ENCODE peak calls at places on chromosomes 6 and 20, in ten cellular contexts. Y, X, B, W, K, H, N, S, C and I are unnamed samples.
A peak's percentile ranks its signal among the peaks of the same experiment; 100 is the strongest.

GRCh38 chr20:10902836-10903410 is 229.1 kb upstream of the JAG1 start:
- DNase-seq in X (no peak), C (no peak), N (no peak), H (no peak), B (no peak), Y (no peak), W (no peak), K (no peak), S (peak; percentile 90), I (no peak)

GRCh38 chr20:47154089-47154488 is 202.4 kb downstream of the ZMYND8 start:
- DNase-seq in X (no peak), S (no peak), B (no peak), N (no peak), Y (no peak), H (no peak), W (no peak), K (no peak), C (no peak), I (no peak)

GRCh38 chr6:145749632-145750031 is 14.3 kb upstream of the EPM2A start:
- DNase-seq in X (peak; percentile 85), K (no peak), W (no peak), S (peak; percentile 52), Y (no peak), H (peak; percentile 59), N (peak; percentile 13), B (no peak), C (peak; percentile 83), I (no peak)

GRCh38 chr6:75892384-75892783 is 143.3 kb downstream of the MYO6 start:
- DNase-seq in C (no peak), H (no peak), X (no peak), Y (no peak), W (no peak), K (no peak), N (no peak), S (no peak), B (no peak), I (no peak)

GRCh38 chr6:2232445-2232844 is 13.0 kb downstream of the GMDS start:
- DNase-seq in H (no peak), B (no peak), Y (no peak), C (no peak), W (no peak), X (no peak), N (peak; percentile 47), S (no peak), K (no peak), I (no peak)

GRCh38 chr6:77173472-77174074 is 289.7 kb downstream of the HTR1B start:
- DNase-seq in W (no peak), K (no peak), N (no peak), S (no peak), H (no peak), B (no peak), X (no peak), Y (no peak), C (no peak), I (no peak)

GRCh38 chr6:97282238-97282725 is 734 bp downstream of the MMS22L start:
- DNase-seq in N (peak; percentile 6), W (no peak), H (peak; percentile 6), C (peak; percentile 7), X (peak; percentile 16), B (no peak), S (no peak), Y (no peak), K (no peak), I (no peak)

GRCh38 chr6:161359617-161359945 is 85.7 kb upstream of the AGPAT4 start:
- DNase-seq in C (no peak), Y (no peak), H (no peak), S (no peak), N (no peak), W (no peak), K (no peak), X (no peak), B (no peak), I (no peak)

GRCh38 chr6:147161974-147162495 is 42.2 kb upstream of the STXBP5 start:
- DNase-seq in B (no peak), H (peak; percentile 51), X (peak; percentile 84), S (no peak), Y (no peak), W (no peak), C (peak; percentile 89), K (no peak), N (no peak), I (no peak)

GRCh38 chr6:119985952-119986736 is 636.6 kb upstream of the MAN1A1 start:
- DNase-seq in K (no peak), H (no peak), C (no peak), S (no peak), Y (no peak), X (no peak), B (no peak), N (no peak), W (no peak), I (no peak)

GRCh38 chr6:52503853-52504777 is 72.7 kb downstream of the TRAM2 start:
- DNase-seq in Y (peak; percentile 97), N (no peak), X (peak; percentile 86), C (peak; percentile 83), K (peak; percentile 75), S (no peak), B (peak; percentile 79), W (peak; percentile 88), H (peak; percentile 99), I (no peak)

GRCh38 chr20:16661738-16662137 is 68.1 kb upstream of the SNRPB2 start:
- DNase-seq in C (no peak), S (no peak), Y (peak; percentile 64), N (no peak), B (no peak), K (no peak), H (no peak), X (no peak), W (peak; percentile 4), I (no peak)

GRCh38 chr20:31494131-31494530 is 19.0 kb downstream of the REM1 start:
- DNase-seq in N (no peak), H (peak; percentile 11), S (no peak), W (no peak), C (peak; percentile 31), X (no peak), K (no peak), Y (no peak), B (no peak), I (no peak)

GRCh38 chr6:19827247-19827646 is 9.9 kb upstream of the ID4 start:
- DNase-seq in W (no peak), X (no peak), C (no peak), Y (no peak), K (no peak), B (no peak), S (no peak), H (no peak), N (no peak), I (no peak)
- TF ChIP-seq CTCF in W (no peak), X (no peak), C (no peak), Y (no peak), K (no peak), B (no peak), S (no peak), H (no peak), N (no peak), I (no peak)

GRCh38 chr6:89120371-89120770 is 2.5 kb upstream of the SRSF12 start:
- DNase-seq in X (no peak), Y (no peak), H (no peak), K (no peak), W (no peak), B (no peak), N (no peak), S (no peak), C (peak; percentile 20), I (no peak)

GRCh38 chr6:89121934-89122333 is 4.1 kb upstream of the SRSF12 start:
- DNase-seq in C (no peak), K (no peak), S (no peak), X (no peak), N (no peak), B (no peak), W (no peak), H (no peak), Y (no peak), I (no peak)

GRCh38 chr6:89117285-89118108 is at the start of gene SRSF12:
- DNase-seq in W (peak; percentile 13), S (no peak), N (peak; percentile 84), B (peak; percentile 56), X (no peak), H (no peak), Y (no peak), C (peak; percentile 45), K (no peak), I (peak; percentile 41)

GRCh38 chr6:89118931-89119330 is 1.1 kb upstream of the SRSF12 start:
- DNase-seq in S (no peak), W (no peak), X (no peak), Y (no peak), C (no peak), H (no peak), N (no peak), B (no peak), K (no peak), I (no peak)

GRCh38 chr6:89122625-89123024 is 4.8 kb upstream of the SRSF12 start:
- DNase-seq in X (peak; percentile 44), K (no peak), Y (no peak), H (no peak), W (no peak), C (peak; percentile 66), S (no peak), N (peak; percentile 48), B (no peak), I (no peak)
- TF ChIP-seq CTCF in X (peak; percentile 53), K (peak; percentile 42), Y (no peak), H (peak; percentile 82), W (peak; percentile 21), C (peak; percentile 48), S (peak; percentile 56), N (peak; percentile 57), B (peak; percentile 61), I (no peak)

GRCh38 chr6:118313208-118313607 is 234.9 kb upstream of the PLN start:
- DNase-seq in H (no peak), C (peak; percentile 5), X (no peak), N (no peak), Y (no peak), K (no peak), W (no peak), B (no peak), S (no peak), I (no peak)
- TF ChIP-seq CTCF in H (no peak), C (no peak), X (no peak), N (no peak), Y (no peak), K (no peak), W (no peak), B (no peak), S (no peak), I (no peak)

GRCh38 chr6:154888426-154888825 is 106.7 kb upstream of the TIAM2 start:
- DNase-seq in N (no peak), C (no peak), S (no peak), K (no peak), X (no peak), W (no peak), H (no peak), Y (no peak), B (no peak), I (no peak)

GRCh38 chr6:154891901-154892300 is 103.2 kb upstream of the TIAM2 start:
- DNase-seq in X (no peak), H (no peak), B (peak; percentile 50), C (no peak), W (no peak), N (no peak), Y (no peak), S (no peak), K (no peak), I (no peak)

GRCh38 chr6:154890874-154891273 is 104.2 kb upstream of the TIAM2 start:
- DNase-seq in W (no peak), Y (no peak), B (no peak), H (no peak), K (no peak), X (no peak), N (no peak), C (no peak), S (no peak), I (no peak)

GRCh38 chr6:154888896-154889295 is 106.2 kb upstream of the TIAM2 start:
- DNase-seq in W (no peak), Y (no peak), H (no peak), C (no peak), B (no peak), K (no peak), N (no peak), S (no peak), X (no peak), I (no peak)

GRCh38 chr6:154887051-154887450 is 108.1 kb upstream of the TIAM2 start:
- DNase-seq in W (no peak), B (no peak), C (no peak), H (peak; percentile 48), N (no peak), K (no peak), S (no peak), Y (no peak), X (no peak), I (no peak)
- TF ChIP-seq CTCF in W (no peak), B (no peak), C (no peak), H (no peak), N (no peak), K (no peak), S (no peak), Y (no peak), X (no peak), I (no peak)